ENCODE peak calls at places on chromosome 1, in four cellular contexts. H, Q, A and W are unnamed samples.

GRCh38 chr1:241592273-241592958 is 47.8 kb downstream of the CHML start:
- DNase-seq in H (no peak), Q (no peak), A (no peak), W (peak; percentile 36)

GRCh38 chr1:213389061-213389581 is 338.1 kb downstream of the RPS6KC1 start:
- DNase-seq in H (no peak), Q (no peak), A (no peak), W (no peak)

GRCh38 chr1:203039609-203040517 is 13.6 kb downstream of the PPFIA4 start:
- DNase-seq in H (peak; percentile 68), Q (no peak), A (peak; percentile 9), W (no peak)

GRCh38 chr1:54488831-54489626 is 59.0 kb upstream of the ACOT11 start:
- DNase-seq in H (peak; percentile 88), Q (no peak), A (peak; percentile 79), W (peak; percentile 83)

GRCh38 chr1:206555473-206555935 is 48.2 kb downstream of the RASSF5 start:
- DNase-seq in H (no peak), Q (no peak), A (no peak), W (no peak)

GRCh38 chr1:207321790-207322530 is 482 bp downstream of the CD55 start:
- DNase-seq in H (no peak), Q (peak; percentile 21), A (peak; percentile 38), W (no peak)

GRCh38 chr1:30450818-30451233 is 272.6 kb downstream of the MATN1 start:
- DNase-seq in H (no peak), Q (no peak), A (no peak), W (no peak)

GRCh38 chr1:110088739-110089316 is 18.4 kb upstream of the ALX3 start:
- DNase-seq in H (no peak), Q (no peak), A (no peak), W (no peak)

GRCh38 chr1:96559181-96559580 is 162.4 kb upstream of the PTBP2 start:
- DNase-seq in H (peak; percentile 11), Q (no peak), A (no peak), W (no peak)

GRCh38 chr1:15668089-15668754 is 15.9 kb upstream of the PLEKHM2 start:
- DNase-seq in H (no peak), Q (no peak), A (peak; percentile 19), W (no peak)

GRCh38 chr1:233668725-233669294 is 54.9 kb downstream of the KCNK1 start:
- DNase-seq in H (no peak), Q (no peak), A (no peak), W (no peak)

GRCh38 chr1:177591155-177591554 is 378.7 kb downstream of the SEC16B start:
- DNase-seq in H (no peak), Q (no peak), A (no peak), W (no peak)

GRCh38 chr1:218475275-218475674 is 130.1 kb downstream of the TGFB2 start:
- DNase-seq in H (no peak), Q (no peak), A (peak; percentile 32), W (no peak)